ENCODE peak calls at places on chromosome 16, in seven cellular contexts. F, A, X, D, J, V and L are unnamed samples.

GRCh38 chr16:24980077-24980793 is 34.9 kb downstream of the ARHGAP17 start:
- DNase-seq in F (peak; percentile 43), A (no peak), X (peak; percentile 27), D (no peak), J (no peak), V (no peak), L (peak; percentile 51)

GRCh38 chr16:75241412-75241811 is 10.0 kb downstream of the BCAR1 start:
- DNase-seq in F (no peak), A (no peak), X (no peak), D (no peak), J (no peak), V (no peak), L (no peak)

GRCh38 chr16:47697826-47698225 is 236.7 kb downstream of the PHKB start:
- DNase-seq in F (no peak), A (no peak), X (no peak), D (no peak), J (no peak), V (no peak), L (no peak)

GRCh38 chr16:1794908-1795666 is 1.6 kb upstream of the IGFALS start:
- DNase-seq in F (no peak), A (peak; percentile 45), X (no peak), D (no peak), J (no peak), V (no peak), L (no peak)

GRCh38 chr16:10923650-10924214 is 18.5 kb downstream of the DEXI start:
- DNase-seq in F (no peak), A (no peak), X (peak; percentile 47), D (no peak), J (no peak), V (no peak), L (no peak)

GRCh38 chr16:87713469-87714229 is 52.1 kb downstream of the KLHDC4 start:
- DNase-seq in F (peak; percentile 91), A (no peak), X (no peak), D (no peak), J (no peak), V (no peak), L (no peak)

GRCh38 chr16:86594712-86595111 is 16.4 kb downstream of the FOXL1 start:
- DNase-seq in F (no peak), A (no peak), X (no peak), D (no peak), J (no peak), V (no peak), L (no peak)

GRCh38 chr16:28981517-28981916 is 3.3 kb upstream of the LAT start:
- DNase-seq in F (peak; percentile 39), A (no peak), X (no peak), D (no peak), J (no peak), V (no peak), L (no peak)

GRCh38 chr16:5605404-5605803 is 507.8 kb upstream of the EEF2KMT start:
- DNase-seq in F (no peak), A (no peak), X (no peak), D (no peak), J (no peak), V (no peak), L (no peak)

GRCh38 chr16:59356709-59357108 is 622.6 kb upstream of the GOT2 start:
- DNase-seq in F (no peak), A (no peak), X (no peak), D (no peak), J (no peak), V (no peak), L (no peak)

GRCh38 chr16:24555346-24555872 is 16.0 kb downstream of the RBBP6 start:
- DNase-seq in F (no peak), A (no peak), X (no peak), D (no peak), J (no peak), V (no peak), L (no peak)

GRCh38 chr16:51877686-51878085 is 669.3 kb downstream of the TOX3 start:
- DNase-seq in F (no peak), A (no peak), X (no peak), D (no peak), J (no peak), V (no peak), L (no peak)

GRCh38 chr16:71894229-71894920 is 956 bp upstream of the IST1 start:
- DNase-seq in F (peak; percentile 43), A (peak; percentile 68), X (peak; percentile 56), D (no peak), J (peak; percentile 23), V (peak; percentile 42), L (no peak)

GRCh38 chr16:60771138-60771537 is 1265.1 kb downstream of the CDH8 start:
- DNase-seq in F (peak; percentile 0), A (no peak), X (peak; percentile 16), D (no peak), J (no peak), V (no peak), L (no peak)

GRCh38 chr16:66427451-66427860 is 361 bp downstream of the BEAN1 start:
- DNase-seq in F (no peak), A (no peak), X (no peak), D (no peak), J (no peak), V (no peak), L (no peak)

GRCh38 chr16:66152841-66153525 is 213.5 kb upstream of the CDH5 start:
- DNase-seq in F (no peak), A (no peak), X (peak; percentile 96), D (peak; percentile 87), J (no peak), V (no peak), L (no peak)

GRCh38 chr16:77599793-77600415 is 122.4 kb upstream of the NUDT7 start:
- DNase-seq in F (peak; percentile 34), A (no peak), X (peak; percentile 30), D (no peak), J (no peak), V (no peak), L (no peak)

GRCh38 chr16:82368041-82368440 is 198.0 kb upstream of the MPHOSPH6 start:
- DNase-seq in F (peak; percentile 8), A (no peak), X (peak; percentile 35), D (no peak), J (no peak), V (no peak), L (no peak)

GRCh38 chr16:69563605-69564580 is 1.9 kb upstream of the NFAT5 start:
- DNase-seq in F (peak; percentile 71), A (no peak), X (no peak), D (no peak), J (no peak), V (no peak), L (peak; percentile 83)

GRCh38 chr16:87580855-87581261 is 21.4 kb upstream of the JPH3 start:
- DNase-seq in F (no peak), A (no peak), X (peak; percentile 63), D (no peak), J (no peak), V (no peak), L (no peak)

GRCh38 chr16:53449816-53450517 is 15.7 kb downstream of the RBL2 start:
- DNase-seq in F (peak; percentile 63), A (no peak), X (no peak), D (no peak), J (no peak), V (no peak), L (no peak)
- H3K4me3 ChIP-seq in F (peak overlapping the region; percentile 34), A (no peak overlapping the region), X (no peak overlapping the region), D (no peak overlapping the region), J (no peak overlapping the region), V (no peak overlapping the region), L (no peak overlapping the region)

GRCh38 chr16:70686376-70687171 is 721 bp upstream of the MTSS2 start:
- DNase-seq in F (no peak), A (no peak), X (no peak), D (no peak), J (no peak), V (no peak), L (no peak)

GRCh38 chr16:70684146-70685060 is 1.4 kb downstream of the MTSS2 start:
- DNase-seq in F (no peak), A (no peak), X (no peak), D (no peak), J (no peak), V (no peak), L (no peak)

GRCh38 chr16:70687172-70687531 is 1.3 kb upstream of the MTSS2 start:
- DNase-seq in F (no peak), A (no peak), X (no peak), D (no peak), J (no peak), V (no peak), L (no peak)

GRCh38 chr16:70685061-70685937 is 554 bp downstream of the MTSS2 start:
- DNase-seq in F (no peak), A (no peak), X (no peak), D (no peak), J (no peak), V (no peak), L (no peak)

DNA sequence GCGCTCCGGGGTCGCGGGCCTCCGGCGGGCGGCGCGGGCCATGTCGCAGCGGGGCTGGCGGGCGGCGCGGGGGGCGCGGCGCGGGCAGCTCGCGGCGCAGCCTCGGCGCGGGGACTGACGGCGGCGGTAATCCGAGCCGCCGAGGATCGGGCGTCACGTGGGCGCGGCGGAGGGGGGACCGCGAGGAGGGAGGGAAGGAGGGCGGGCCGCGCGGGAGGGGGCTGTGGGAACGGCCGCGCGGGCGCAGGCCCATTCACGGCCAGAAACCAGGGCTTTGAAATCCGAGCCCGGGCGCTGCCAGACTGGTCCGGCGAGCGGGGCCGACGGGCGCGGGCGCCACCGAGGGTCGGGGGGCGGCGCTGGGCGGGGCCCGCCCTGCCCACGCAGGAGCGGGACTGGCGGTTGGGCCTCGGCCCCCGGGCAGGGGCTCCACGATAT is at the start of gene MTSS2:
- DNase-seq in F (no peak), A (peak; percentile 86), X (peak; percentile 89), D (peak; percentile 68), J (peak; percentile 74), V (peak; percentile 81), L (no peak)
- TF ChIP-seq CTCF in F (no peak), A (no peak), X (no peak), D (no peak), J (no peak), V (no peak), L (no peak)

GRCh38 chr16:4226251-4227039 is 15.4 kb downstream of the SRL start:
- DNase-seq in F (no peak), A (no peak), X (no peak), D (no peak), J (no peak), V (no peak), L (no peak)
- H3K4me3 ChIP-seq in F (no peak overlapping the region), A (no peak overlapping the region), X (no peak overlapping the region), D (no peak overlapping the region), J (no peak overlapping the region), V (no peak overlapping the region), L (no peak overlapping the region)

GRCh38 chr16:80902306-80903154 is 98.1 kb upstream of the CDYL2 start:
- DNase-seq in F (no peak), A (no peak), X (no peak), D (no peak), J (no peak), V (no peak), L (no peak)

GRCh38 chr16:80900593-80900954 is 96.2 kb upstream of the CDYL2 start:
- DNase-seq in F (no peak), A (no peak), X (no peak), D (no peak), J (no peak), V (no peak), L (no peak)

GRCh38 chr16:80896778-80897177 is 92.4 kb upstream of the CDYL2 start:
- DNase-seq in F (no peak), A (no peak), X (no peak), D (no peak), J (no peak), V (no peak), L (no peak)

GRCh38 chr16:80903616-80904015 is 99.2 kb upstream of the CDYL2 start:
- DNase-seq in F (no peak), A (no peak), X (no peak), D (no peak), J (no peak), V (no peak), L (no peak)

GRCh38 chr16:80899804-80900592 is 95.6 kb upstream of the CDYL2 start:
- DNase-seq in F (no peak), A (peak; percentile 68), X (peak; percentile 34), D (peak; percentile 71), J (peak; percentile 73), V (peak; percentile 83), L (no peak)
- TF ChIP-seq CTCF in F (no peak), A (no peak), X (no peak), D (no peak), J (no peak), V (no peak), L (no peak)